ENCODE peak calls at places on chromosomes 7 and 10, in ten cellular contexts. Z is HCT116, C is tibial nerve, J is adrenal gland, U is HepG2, T is body of pancreas, Q is A549, D is esophagus squamous epithelium, B is K562, W is esophagus muscularis mucosa. N is an unnamed sample.

GRCh38 chr10:130140425-130140824 is 4.2 kb downstream of the GLRX3 start:
- DNase-seq in Z (no peak), C (no peak), J (no peak), U (no peak), T (no peak), Q (no peak), D (no peak), B (no peak), W (no peak), N (no peak)

GRCh38 chr7:108000875-108001758 is 1.8 kb downstream of the LAMB1 start:
- DNase-seq in Z (no peak), C (no peak), J (peak; percentile 55), U (no peak), T (peak; percentile 50), Q (peak; percentile 83), D (no peak), B (no peak), W (no peak), N (peak; percentile 67)

GRCh38 chr10:112330154-112330553 is 43.8 kb upstream of the ACSL5 start:
- DNase-seq in Z (no peak), C (no peak), J (no peak), U (no peak), T (peak; percentile 26), Q (no peak), D (no peak), B (no peak), W (no peak), N (peak; percentile 59)

GRCh38 chr10:132368881-132369635 is 27.9 kb upstream of the PWWP2B start:
- DNase-seq in Z (no peak), C (no peak), J (no peak), U (no peak), T (no peak), Q (no peak), D (no peak), B (no peak), W (no peak), N (no peak)

GRCh38 chr7:154480817-154481216 is 428.6 kb downstream of the DPP6 start:
- DNase-seq in Z (no peak), C (no peak), J (no peak), U (no peak), T (no peak), Q (no peak), D (no peak), B (no peak), W (peak; percentile 53), N (no peak)

GRCh38 chr7:65840446-65840845 is 32.4 kb upstream of the VKORC1L1 start:
- DNase-seq in Z (peak; percentile 43), C (no peak), J (no peak), U (no peak), T (peak; percentile 65), Q (no peak), D (no peak), B (no peak), W (no peak), N (no peak)

GRCh38 chr7:40987571-40987970 is 715.3 kb downstream of the INHBA start:
- DNase-seq in Z (no peak), C (no peak), J (no peak), U (no peak), T (no peak), Q (no peak), D (no peak), B (no peak), W (no peak), N (no peak)

GRCh38 chr10:44047361-44047760 is 337.5 kb downstream of the CXCL12 start:
- DNase-seq in Z (no peak), C (no peak), J (no peak), U (no peak), T (no peak), Q (no peak), D (no peak), B (no peak), W (no peak), N (no peak)

GRCh38 chr10:22171131-22171530 is 46.7 kb downstream of the EBLN1 start:
- DNase-seq in Z (no peak), C (no peak), J (no peak), U (no peak), T (no peak), Q (no peak), D (no peak), B (no peak), W (no peak), N (no peak)

GRCh38 chr7:27156508-27156898 is at the start of gene HOXA7:
- DNase-seq in Z (no peak), C (peak; percentile 80), J (peak; percentile 85), U (no peak), T (no peak), Q (peak; percentile 73), D (no peak), B (no peak), W (no peak), N (peak; percentile 25)

GRCh38 chr10:17914169-17915045 is 37.3 kb upstream of the SLC39A12 start:
- DNase-seq in Z (no peak), C (no peak), J (no peak), U (no peak), T (no peak), Q (no peak), D (no peak), B (no peak), W (no peak), N (no peak)

GRCh38 chr7:1843921-1844335 is 173.9 kb downstream of the ELFN1 start:
- DNase-seq in Z (no peak), C (peak; percentile 3), J (no peak), U (no peak), T (no peak), Q (no peak), D (no peak), B (no peak), W (no peak), N (peak; percentile 18)

GRCh38 chr7:24740821-24741220 is 16.4 kb downstream of the GSDME start:
- DNase-seq in Z (no peak), C (no peak), J (no peak), U (no peak), T (no peak), Q (no peak), D (no peak), B (no peak), W (peak; percentile 79), N (no peak)

GRCh38 chr10:124152781-124153600 is 59.6 kb upstream of the CHST15 start:
- DNase-seq in Z (peak; percentile 100), C (no peak), J (peak; percentile 42), U (peak; percentile 54), T (peak; percentile 29), Q (peak; percentile 89), D (peak; percentile 37), B (peak; percentile 1), W (no peak), N (no peak)

DNA sequence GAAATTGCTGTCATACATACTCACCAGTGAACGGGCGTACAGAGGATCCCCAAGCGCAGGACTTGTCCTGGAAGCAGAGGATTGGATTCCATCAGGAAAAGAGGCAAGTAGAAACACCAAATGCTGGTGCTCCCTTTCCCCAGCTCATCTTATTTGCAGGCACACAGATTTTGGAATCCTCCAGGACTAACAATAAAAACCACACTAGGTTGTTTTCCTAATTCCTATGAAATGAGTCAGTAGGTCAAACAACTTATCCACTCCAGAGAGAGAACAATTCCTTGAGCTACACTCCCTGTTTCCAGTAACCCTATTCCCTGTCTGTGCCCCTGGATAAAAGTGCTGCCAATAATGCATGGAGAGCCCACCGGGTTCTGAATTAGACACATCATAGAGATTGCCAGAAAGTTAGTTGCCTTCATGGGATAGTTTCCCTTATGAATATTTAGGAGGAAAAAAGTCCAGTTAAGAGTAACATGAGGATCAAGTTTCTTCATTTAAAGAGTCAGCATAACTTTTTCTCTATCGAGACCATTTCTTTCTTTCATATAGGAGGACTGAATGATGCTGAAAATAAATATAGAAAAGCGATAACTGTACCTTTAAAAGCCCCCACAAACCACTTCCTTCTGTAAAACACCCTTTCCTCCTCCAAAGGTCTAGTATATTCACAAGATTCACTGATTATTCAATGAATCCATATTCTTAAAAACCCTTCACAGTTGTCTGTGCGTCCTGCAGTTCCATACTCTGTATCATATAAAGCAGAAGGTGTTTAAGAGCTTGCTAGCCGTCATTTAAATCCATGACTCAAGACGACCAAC is 178.3 kb upstream of the KLF14 start:
- DNase-seq in Z (no peak), C (no peak), J (no peak), U (peak; percentile 69), T (no peak), Q (peak; percentile 66), D (no peak), B (no peak), W (no peak), N (no peak)
- H3K4me3 ChIP-seq in Z (peak overlapping the region; percentile 40), C (peak overlapping the region; percentile 49), J (no peak overlapping the region), U (peak overlapping the region; percentile 72), T (no peak overlapping the region), Q (peak overlapping the region; percentile 62), D (peak overlapping the region; percentile 30), B (peak overlapping the region; percentile 35), W (peak overlapping the region; percentile 61), N (peak overlapping the region; percentile 53)

GRCh38 chr7:44798649-44799275 is 2.3 kb downstream of the PPIA start:
- DNase-seq in Z (no peak), C (no peak), J (no peak), U (no peak), T (no peak), Q (no peak), D (no peak), B (no peak), W (no peak), N (no peak)
- TF ChIP-seq POLR2A in Z (no peak), C (no peak), J (no peak), U (no peak), T (no peak), Q (no peak), D (no peak), B (no peak), W (no peak), N (no peak)

GRCh38 chr10:23194471-23194965 is 2.4 kb downstream of the PTF1A start:
- DNase-seq in Z (no peak), C (no peak), J (no peak), U (no peak), T (peak; percentile 55), Q (no peak), D (no peak), B (no peak), W (peak; percentile 81), N (no peak)

GRCh38 chr10:23192741-23193434 is 776 bp downstream of the PTF1A start:
- DNase-seq in Z (no peak), C (no peak), J (no peak), U (no peak), T (peak; percentile 71), Q (no peak), D (no peak), B (no peak), W (peak; percentile 34), N (no peak)

GRCh38 chr10:23194966-23195845 is 3.1 kb downstream of the PTF1A start:
- DNase-seq in Z (no peak), C (no peak), J (no peak), U (no peak), T (peak; percentile 77), Q (no peak), D (no peak), B (no peak), W (peak; percentile 87), N (no peak)

GRCh38 chr10:23192396-23192740 is 256 bp downstream of the PTF1A start:
- DNase-seq in Z (no peak), C (no peak), J (no peak), U (no peak), T (no peak), Q (no peak), D (no peak), B (no peak), W (peak; percentile 39), N (no peak)

GRCh38 chr10:23193435-23194074 is 1.4 kb downstream of the PTF1A start:
- DNase-seq in Z (no peak), C (no peak), J (no peak), U (no peak), T (peak; percentile 29), Q (no peak), D (no peak), B (no peak), W (peak; percentile 29), N (no peak)
- H3K4me1 ChIP-seq in Z (no peaks in the 10 kb centered on the region), C (no peaks in the 10 kb centered on the region), J (peaks cover 4% of the 10 kb centered on the region), U (peaks cover 22% of the 10 kb centered on the region), T (peaks cover 64% of the 10 kb centered on the region), Q (no peaks in the 10 kb centered on the region), D (peaks cover 13% of the 10 kb centered on the region), B (no peaks in the 10 kb centered on the region), W (peaks cover 27% of the 10 kb centered on the region), N (no peaks in the 10 kb centered on the region)

GRCh38 chr7:155640629-155641028 is 3.8 kb upstream of the RBM33 start:
- DNase-seq in Z (no peak), C (no peak), J (no peak), U (no peak), T (no peak), Q (no peak), D (no peak), B (no peak), W (no peak), N (no peak)
- H3K4me3 ChIP-seq in Z (no peak overlapping the region), C (no peak overlapping the region), J (no peak overlapping the region), U (no peak overlapping the region), T (no peak overlapping the region), Q (no peak overlapping the region), D (no peak overlapping the region), B (no peak overlapping the region), W (no peak overlapping the region), N (no peak overlapping the region)